ENCODE peak calls at places on chromosomes 3 and 15, in six cellular contexts. M is myocyte; P is lower lobe of right lung; Q is CD4-positive, CD25-positive, alpha-beta regulatory T cell; O is SJCRH30; A is NCI-H446. C is an unnamed sample.

GRCh38 chr3:39065197-39065596 is 13.4 kb downstream of the WDR48 start:
- DNase-seq in M (peak; percentile 16), P (no peak), Q (peak; percentile 71), O (peak; percentile 2), A (peak; percentile 1), C (no peak)

GRCh38 chr3:46882377-46883015 is 5.0 kb downstream of the PTH1R start:
- DNase-seq in M (no peak), P (no peak), Q (no peak), O (no peak), A (no peak), C (no peak)

GRCh38 chr15:25464784-25465183 is 26.0 kb upstream of the UBE3A start:
- DNase-seq in M (no peak), P (no peak), Q (no peak), O (no peak), A (no peak), C (no peak)

GRCh38 chr15:63192604-63193206 is 3.3 kb downstream of the RAB8B start:
- DNase-seq in M (no peak), P (no peak), Q (no peak), O (no peak), A (no peak), C (no peak)

GRCh38 chr15:69468241-69469121 is 15.9 kb downstream of the RPLP1 start:
- DNase-seq in M (peak; percentile 69), P (peak; percentile 80), Q (peak; percentile 90), O (peak; percentile 90), A (no peak), C (no peak)

GRCh38 chr3:25940935-25941334 is 151.0 kb downstream of the OXSM start:
- DNase-seq in M (no peak), P (no peak), Q (no peak), O (no peak), A (no peak), C (no peak)

GRCh38 chr3:149618151-149619123 is 39.4 kb downstream of the WWTR1 start:
- DNase-seq in M (no peak), P (no peak), Q (no peak), O (no peak), A (peak; percentile 98), C (no peak)

GRCh38 chr3:178352300-178353021 is 183.8 kb upstream of the KCNMB2 start:
- DNase-seq in M (peak; percentile 81), P (no peak), Q (no peak), O (peak; percentile 45), A (peak; percentile 91), C (no peak)

GRCh38 chr3:88059380-88060160 is 515 bp downstream of the ZNF654 start:
- DNase-seq in M (peak; percentile 9), P (no peak), Q (no peak), O (no peak), A (no peak), C (no peak)

GRCh38 chr3:11556851-11557644 is 86.7 kb downstream of the VGLL4 start:
- DNase-seq in M (peak; percentile 93), P (peak; percentile 37), Q (no peak), O (peak; percentile 84), A (peak; percentile 59), C (no peak)

GRCh38 chr15:48550822-48551525 is 94.5 kb downstream of the FBN1 start:
- DNase-seq in M (no peak), P (no peak), Q (no peak), O (no peak), A (no peak), C (no peak)

GRCh38 chr3:136068708-136069107 is 103.2 kb downstream of the PPP2R3A start:
- DNase-seq in M (no peak), P (no peak), Q (no peak), O (no peak), A (no peak), C (no peak)

GRCh38 chr15:71114887-71115566 is at the start of gene THSD4:
- DNase-seq in M (peak; percentile 70), P (peak; percentile 90), Q (peak; percentile 51), O (peak; percentile 89), A (peak; percentile 19), C (peak; percentile 8)

GRCh38 chr3:13152826-13153710 is 79.8 kb upstream of the IQSEC1 start:
- DNase-seq in M (peak; percentile 13), P (no peak), Q (no peak), O (no peak), A (no peak), C (no peak)

GRCh38 chr3:53887446-53887845 is 4.2 kb downstream of the SELENOK start:
- DNase-seq in M (no peak), P (no peak), Q (no peak), O (no peak), A (no peak), C (no peak)

GRCh38 chr3:185711255-185711870 is 113.5 kb downstream of the IGF2BP2 start:
- DNase-seq in M (no peak), P (no peak), Q (no peak), O (no peak), A (no peak), C (no peak)

GRCh38 chr15:91668370-91668769 is 185.1 kb upstream of the SLCO3A1 start:
- DNase-seq in M (no peak), P (no peak), Q (no peak), O (no peak), A (no peak), C (no peak)

GRCh38 chr3:55911256-55911655 is 424.1 kb upstream of the WNT5A start:
- DNase-seq in M (no peak), P (no peak), Q (no peak), O (no peak), A (no peak), C (no peak)

GRCh38 chr3:11631822-11632221 is 11.9 kb downstream of the VGLL4 start:
- DNase-seq in M (no peak), P (no peak), Q (no peak), O (peak; percentile 27), A (no peak), C (no peak)

GRCh38 chr3:189001559-189001958 is 170.2 kb upstream of the TPRG1 start:
- DNase-seq in M (peak; percentile 24), P (no peak), Q (no peak), O (no peak), A (no peak), C (no peak)

GRCh38 chr15:45980376-45980775 is 345.5 kb downstream of the SQOR start:
- DNase-seq in M (no peak), P (no peak), Q (no peak), O (no peak), A (no peak), C (no peak)

GRCh38 chr3:120678984-120679383 is 3.1 kb downstream of the HGD start:
- DNase-seq in M (no peak), P (no peak), Q (peak; percentile 46), O (no peak), A (no peak), C (no peak)

GRCh38 chr3:38640661-38641441 is 8.6 kb downstream of the SCN5A start:
- DNase-seq in M (no peak), P (no peak), Q (no peak), O (no peak), A (no peak), C (no peak)

GRCh38 chr3:99324854-99325253 is 313.5 kb upstream of the COL8A1 start:
- DNase-seq in M (peak; percentile 31), P (no peak), Q (no peak), O (no peak), A (no peak), C (no peak)

GRCh38 chr3:58994746-58995330 is 55.0 kb downstream of the CFAP20DC start:
- DNase-seq in M (peak; percentile 81), P (no peak), Q (peak; percentile 71), O (peak; percentile 19), A (peak; percentile 28), C (peak; percentile 20)

GRCh38 chr15:98865397-98866339 is 141.9 kb downstream of the PGPEP1L start:
- DNase-seq in M (no peak), P (peak; percentile 86), Q (peak; percentile 91), O (no peak), A (no peak), C (peak; percentile 71)

GRCh38 chr3:123027292-123028232 is at the start of gene SEMA5B:
- DNase-seq in M (no peak), P (peak; percentile 46), Q (no peak), O (no peak), A (peak; percentile 41), C (peak; percentile 60)

GRCh38 chr3:97990624-97991277 is 18.5 kb upstream of the RIOX2 start:
- DNase-seq in M (no peak), P (no peak), Q (peak; percentile 30), O (no peak), A (no peak), C (no peak)

GRCh38 chr3:123610331-123610730 is 25.5 kb upstream of the HACD2 start:
- DNase-seq in M (no peak), P (no peak), Q (no peak), O (no peak), A (no peak), C (no peak)

GRCh38 chr3:102180291-102180931 is 254.4 kb upstream of the ZPLD1 start:
- DNase-seq in M (peak; percentile 76), P (no peak), Q (peak; percentile 46), O (no peak), A (no peak), C (no peak)

GRCh38 chr15:99421172-99421656 is 144.6 kb upstream of the MEF2A start:
- DNase-seq in M (peak; percentile 41), P (no peak), Q (peak; percentile 80), O (peak; percentile 64), A (no peak), C (no peak)

GRCh38 chr3:32451049-32451659 is 51.5 kb downstream of the CMTM6 start:
- DNase-seq in M (no peak), P (no peak), Q (no peak), O (no peak), A (no peak), C (no peak)

GRCh38 chr3:173586176-173586575 is 188.6 kb downstream of the NLGN1 start:
- DNase-seq in M (no peak), P (no peak), Q (no peak), O (no peak), A (peak; percentile 22), C (no peak)

GRCh38 chr3:49636883-49637609 is 37.1 kb upstream of the APEH start:
- DNase-seq in M (no peak), P (peak; percentile 14), Q (no peak), O (no peak), A (no peak), C (no peak)

GRCh38 chr3:51937611-51938450 is 3.9 kb downstream of the RRP9 start:
- DNase-seq in M (no peak), P (no peak), Q (no peak), O (no peak), A (no peak), C (no peak)